ENCODE peak calls at places on chromosomes 2 and 18, in six cellular contexts. One of them, this sample, is unnamed.

GRCh38 chr2:38433607-38433975 is 56.5 kb upstream of the ATL2 start:
- DNase-seq in mesenteric fat pad: no peak
- DNase-seq in immature natural killer cell: no peak
- DNase-seq in NCI-H460: no peak
- DNase-seq in colonic mucosa: no peak
- DNase-seq in left lobe of liver: no peak
- DNase-seq in this sample: no peak

GRCh38 chr18:3970929-3971328 is 484.2 kb downstream of the DLGAP1 start:
- DNase-seq in mesenteric fat pad: no peak
- DNase-seq in immature natural killer cell: no peak
- DNase-seq in NCI-H460: no peak
- DNase-seq in colonic mucosa: no peak
- DNase-seq in left lobe of liver: no peak
- DNase-seq in this sample: no peak

GRCh38 chr18:35969676-35970075 is 2.8 kb upstream of the RMP24 start:
- DNase-seq in mesenteric fat pad: no peak
- DNase-seq in immature natural killer cell: no peak
- DNase-seq in NCI-H460: no peak
- DNase-seq in colonic mucosa: no peak
- DNase-seq in left lobe of liver: no peak
- DNase-seq in this sample: no peak

GRCh38 chr2:233247744-233248143 is 3.7 kb upstream of the ATG16L1 start:
- DNase-seq in mesenteric fat pad: no peak
- DNase-seq in immature natural killer cell: no peak
- DNase-seq in NCI-H460: peak
- DNase-seq in colonic mucosa: no peak
- DNase-seq in left lobe of liver: no peak
- DNase-seq in this sample: peak

GRCh38 chr2:113324684-113325160 is 46.0 kb upstream of the PAX8 start:
- DNase-seq in mesenteric fat pad: no peak
- DNase-seq in immature natural killer cell: no peak
- DNase-seq in NCI-H460: peak
- DNase-seq in colonic mucosa: peak
- DNase-seq in left lobe of liver: peak
- DNase-seq in this sample: no peak

GRCh38 chr2:12674644-12675328 is 42.0 kb upstream of the TRIB2 start:
- DNase-seq in mesenteric fat pad: no peak
- DNase-seq in immature natural killer cell: no peak
- DNase-seq in NCI-H460: no peak
- DNase-seq in colonic mucosa: no peak
- DNase-seq in left lobe of liver: no peak
- DNase-seq in this sample: no peak

GRCh38 chr2:196989496-196989895 is 63.0 kb upstream of the PGAP1 start:
- DNase-seq in mesenteric fat pad: no peak
- DNase-seq in immature natural killer cell: no peak
- DNase-seq in NCI-H460: no peak
- DNase-seq in colonic mucosa: no peak
- DNase-seq in left lobe of liver: no peak
- DNase-seq in this sample: no peak

GRCh38 chr2:8090748-8091700 is 590.8 kb upstream of the ID2 start:
- DNase-seq in mesenteric fat pad: no peak
- DNase-seq in immature natural killer cell: peak
- DNase-seq in NCI-H460: peak
- DNase-seq in colonic mucosa: no peak
- DNase-seq in left lobe of liver: no peak
- DNase-seq in this sample: no peak

GRCh38 chr2:133780099-133780996 is 212.1 kb upstream of the NCKAP5 start:
- DNase-seq in mesenteric fat pad: no peak
- DNase-seq in immature natural killer cell: no peak
- DNase-seq in NCI-H460: peak
- DNase-seq in colonic mucosa: peak
- DNase-seq in left lobe of liver: peak
- DNase-seq in this sample: peak

GRCh38 chr18:21362921-21363320 is 120.9 kb downstream of the GREB1L start:
- DNase-seq in mesenteric fat pad: no peak
- DNase-seq in immature natural killer cell: no peak
- DNase-seq in NCI-H460: no peak
- DNase-seq in colonic mucosa: no peak
- DNase-seq in left lobe of liver: no peak
- DNase-seq in this sample: no peak

GRCh38 chr2:201237486-201238241 is 22.7 kb upstream of the CASP8 start:
- DNase-seq in mesenteric fat pad: no peak
- DNase-seq in immature natural killer cell: no peak
- DNase-seq in NCI-H460: no peak
- DNase-seq in colonic mucosa: no peak
- DNase-seq in left lobe of liver: no peak
- DNase-seq in this sample: no peak

GRCh38 chr2:112253261-112253807 is 1.5 kb downstream of the ZC3H8 start:
- DNase-seq in mesenteric fat pad: no peak
- DNase-seq in immature natural killer cell: no peak
- DNase-seq in NCI-H460: no peak
- DNase-seq in colonic mucosa: no peak
- DNase-seq in left lobe of liver: no peak
- DNase-seq in this sample: no peak

GRCh38 chr18:62413189-62413588 is 88.1 kb downstream of the TNFRSF11A start:
- DNase-seq in mesenteric fat pad: no peak
- DNase-seq in immature natural killer cell: no peak
- DNase-seq in NCI-H460: no peak
- DNase-seq in colonic mucosa: no peak
- DNase-seq in left lobe of liver: no peak
- DNase-seq in this sample: no peak

GRCh38 chr2:162012565-162012869 is 61.5 kb downstream of the DPP4 start:
- DNase-seq in mesenteric fat pad: no peak
- DNase-seq in immature natural killer cell: no peak
- DNase-seq in NCI-H460: no peak
- DNase-seq in colonic mucosa: no peak
- DNase-seq in left lobe of liver: no peak
- DNase-seq in this sample: no peak

GRCh38 chr2:21627938-21628337 is 504.2 kb downstream of the TDRD15 start:
- DNase-seq in mesenteric fat pad: no peak
- DNase-seq in immature natural killer cell: no peak
- DNase-seq in NCI-H460: no peak
- DNase-seq in colonic mucosa: no peak
- DNase-seq in left lobe of liver: no peak
- DNase-seq in this sample: no peak

GRCh38 chr2:38935568-38936172 is 46.0 kb downstream of the ARHGEF33 start:
- DNase-seq in mesenteric fat pad: no peak
- DNase-seq in immature natural killer cell: no peak
- DNase-seq in NCI-H460: no peak
- DNase-seq in colonic mucosa: no peak
- DNase-seq in left lobe of liver: no peak
- DNase-seq in this sample: no peak

GRCh38 chr2:231036131-231036530 is 1.2 kb upstream of the C2orf72 start:
- DNase-seq in mesenteric fat pad: no peak
- DNase-seq in immature natural killer cell: no peak
- DNase-seq in NCI-H460: no peak
- DNase-seq in colonic mucosa: no peak
- DNase-seq in left lobe of liver: peak
- DNase-seq in this sample: no peak

GRCh38 chr18:63320690-63321265 is 1.2 kb upstream of the BCL2 start:
- DNase-seq in mesenteric fat pad: no peak
- DNase-seq in immature natural killer cell: peak
- DNase-seq in NCI-H460: no peak
- DNase-seq in colonic mucosa: peak
- DNase-seq in left lobe of liver: peak
- DNase-seq in this sample: no peak

GRCh38 chr2:47002480-47003381 is 87.1 kb upstream of the MCFD2 start:
- DNase-seq in mesenteric fat pad: no peak
- DNase-seq in immature natural killer cell: no peak
- DNase-seq in NCI-H460: no peak
- DNase-seq in colonic mucosa: no peak
- DNase-seq in left lobe of liver: no peak
- DNase-seq in this sample: no peak

GRCh38 chr18:56475250-56475649 is 163.1 kb downstream of the TXNL1 start:
- DNase-seq in mesenteric fat pad: no peak
- DNase-seq in immature natural killer cell: no peak
- DNase-seq in NCI-H460: no peak
- DNase-seq in colonic mucosa: no peak
- DNase-seq in left lobe of liver: no peak
- DNase-seq in this sample: no peak

GRCh38 chr2:142415461-142415860 is 284.6 kb upstream of the LRP1B start:
- DNase-seq in mesenteric fat pad: no peak
- DNase-seq in immature natural killer cell: no peak
- DNase-seq in NCI-H460: no peak
- DNase-seq in colonic mucosa: no peak
- DNase-seq in left lobe of liver: peak
- DNase-seq in this sample: no peak